ENCODE peak calls at places on chromosomes 6 and 20, in five cellular contexts. One of them, this sample, is unnamed.

GRCh38 chr6:90195094-90195793 is 101.4 kb downstream of the BACH2 start:
- DNase-seq in HEK293T: no peak
- DNase-seq in T1000: no peak
- DNase-seq in endothelial cell: no peak
- DNase-seq in CD8-positive, alpha-beta memory T cell: no peak
- DNase-seq in this sample: no peak

GRCh38 chr6:109491207-109491938 is 8.4 kb upstream of the ZBTB24 start:
- DNase-seq in HEK293T: no peak
- DNase-seq in T1000: no peak
- DNase-seq in endothelial cell: no peak
- DNase-seq in CD8-positive, alpha-beta memory T cell: peak
- DNase-seq in this sample: no peak

GRCh38 chr20:21004386-21005076 is 101.6 kb downstream of the LINC00237 start:
- DNase-seq in HEK293T: no peak
- DNase-seq in T1000: no peak
- DNase-seq in endothelial cell: no peak
- DNase-seq in CD8-positive, alpha-beta memory T cell: no peak
- DNase-seq in this sample: no peak

GRCh38 chr6:148720897-148721296 is 25.9 kb upstream of the UST start:
- DNase-seq in HEK293T: no peak
- DNase-seq in T1000: no peak
- DNase-seq in endothelial cell: no peak
- DNase-seq in CD8-positive, alpha-beta memory T cell: no peak
- DNase-seq in this sample: no peak

GRCh38 chr6:134331255-134331654 is 13.3 kb upstream of the SGK1 start:
- DNase-seq in HEK293T: no peak
- DNase-seq in T1000: no peak
- DNase-seq in endothelial cell: no peak
- DNase-seq in CD8-positive, alpha-beta memory T cell: no peak
- DNase-seq in this sample: no peak

GRCh38 chr6:128456510-128457244 is 63.7 kb downstream of the PTPRK start:
- DNase-seq in HEK293T: no peak
- DNase-seq in T1000: no peak
- DNase-seq in endothelial cell: no peak
- DNase-seq in CD8-positive, alpha-beta memory T cell: no peak
- DNase-seq in this sample: no peak

GRCh38 chr6:2063547-2063946 is 181.9 kb downstream of the GMDS start:
- DNase-seq in HEK293T: no peak
- DNase-seq in T1000: no peak
- DNase-seq in endothelial cell: no peak
- DNase-seq in CD8-positive, alpha-beta memory T cell: no peak
- DNase-seq in this sample: no peak

GRCh38 chr6:71733970-71734899 is 152.1 kb upstream of the RIMS1 start:
- DNase-seq in HEK293T: no peak
- DNase-seq in T1000: no peak
- DNase-seq in endothelial cell: no peak
- DNase-seq in CD8-positive, alpha-beta memory T cell: no peak
- DNase-seq in this sample: no peak

GRCh38 chr6:170110201-170111140 is 180.4 kb downstream of the DLL1 start:
- DNase-seq in HEK293T: no peak
- DNase-seq in T1000: no peak
- DNase-seq in endothelial cell: no peak
- DNase-seq in CD8-positive, alpha-beta memory T cell: no peak
- DNase-seq in this sample: no peak

GRCh38 chr20:2001119-2001518 is 7.3 kb upstream of the PDYN start:
- DNase-seq in HEK293T: no peak
- DNase-seq in T1000: no peak
- DNase-seq in endothelial cell: no peak
- DNase-seq in CD8-positive, alpha-beta memory T cell: no peak
- DNase-seq in this sample: no peak

GRCh38 chr20:54624701-54625472 is 149.5 kb downstream of the DOK5 start:
- DNase-seq in HEK293T: no peak
- DNase-seq in T1000: no peak
- DNase-seq in endothelial cell: no peak
- DNase-seq in CD8-positive, alpha-beta memory T cell: no peak
- DNase-seq in this sample: no peak

GRCh38 chr20:44888226-44889103 is 3.0 kb downstream of the YWHAB start:
- DNase-seq in HEK293T: no peak
- DNase-seq in T1000: no peak
- DNase-seq in endothelial cell: no peak
- DNase-seq in CD8-positive, alpha-beta memory T cell: no peak
- DNase-seq in this sample: no peak

GRCh38 chr6:129501401-129502051 is 208.5 kb downstream of the ARHGAP18 start:
- DNase-seq in HEK293T: peak
- DNase-seq in T1000: peak
- DNase-seq in endothelial cell: no peak
- DNase-seq in CD8-positive, alpha-beta memory T cell: no peak
- DNase-seq in this sample: no peak

GRCh38 chr20:9298906-9299305 is 215.5 kb upstream of the LAMP5 start:
- DNase-seq in HEK293T: no peak
- DNase-seq in T1000: no peak
- DNase-seq in endothelial cell: no peak
- DNase-seq in CD8-positive, alpha-beta memory T cell: no peak
- DNase-seq in this sample: no peak

GRCh38 chr20:59412251-59412650 is 111.8 kb downstream of the EDN3 start:
- DNase-seq in HEK293T: no peak
- DNase-seq in T1000: no peak
- DNase-seq in endothelial cell: no peak
- DNase-seq in CD8-positive, alpha-beta memory T cell: no peak
- DNase-seq in this sample: no peak

GRCh38 chr20:1509237-1509636 is 18.0 kb upstream of the SIRPB2 start:
- DNase-seq in HEK293T: peak
- DNase-seq in T1000: no peak
- DNase-seq in endothelial cell: peak
- DNase-seq in CD8-positive, alpha-beta memory T cell: no peak
- DNase-seq in this sample: peak

GRCh38 chr6:4668271-4669179 is 107.7 kb upstream of the CDYL start:
- DNase-seq in HEK293T: no peak
- DNase-seq in T1000: no peak
- DNase-seq in endothelial cell: no peak
- DNase-seq in CD8-positive, alpha-beta memory T cell: no peak
- DNase-seq in this sample: no peak

GRCh38 chr6:145633981-145634627 is 101.2 kb downstream of the EPM2A start:
- DNase-seq in HEK293T: peak
- DNase-seq in T1000: peak
- DNase-seq in endothelial cell: peak
- DNase-seq in CD8-positive, alpha-beta memory T cell: peak
- DNase-seq in this sample: peak

GRCh38 chr6:11428895-11429294 is 108.7 kb upstream of the TMEM170B start:
- DNase-seq in HEK293T: no peak
- DNase-seq in T1000: peak
- DNase-seq in endothelial cell: no peak
- DNase-seq in CD8-positive, alpha-beta memory T cell: no peak
- DNase-seq in this sample: no peak

GRCh38 chr6:4103929-4104328 is 25.0 kb upstream of the FAM217A start:
- DNase-seq in HEK293T: no peak
- DNase-seq in T1000: no peak
- DNase-seq in endothelial cell: no peak
- DNase-seq in CD8-positive, alpha-beta memory T cell: no peak
- DNase-seq in this sample: no peak

GRCh38 chr6:120111001-120111400 is 761.4 kb upstream of the MAN1A1 start:
- DNase-seq in HEK293T: no peak
- DNase-seq in T1000: no peak
- DNase-seq in endothelial cell: no peak
- DNase-seq in CD8-positive, alpha-beta memory T cell: no peak
- DNase-seq in this sample: no peak

GRCh38 chr6:24574809-24575208 is 71.2 kb downstream of the KIAA0319 start:
- DNase-seq in HEK293T: no peak
- DNase-seq in T1000: no peak
- DNase-seq in endothelial cell: no peak
- DNase-seq in CD8-positive, alpha-beta memory T cell: no peak
- DNase-seq in this sample: no peak

GRCh38 chr6:42450314-42451145 is 1.2 kb downstream of the TRERF1 start:
- DNase-seq in HEK293T: no peak
- DNase-seq in T1000: no peak
- DNase-seq in endothelial cell: no peak
- DNase-seq in CD8-positive, alpha-beta memory T cell: no peak
- DNase-seq in this sample: peak

GRCh38 chr6:30444451-30444742 is 44.9 kb upstream of the HLA-E start:
- DNase-seq in HEK293T: no peak
- DNase-seq in T1000: no peak
- DNase-seq in endothelial cell: no peak
- DNase-seq in CD8-positive, alpha-beta memory T cell: no peak
- DNase-seq in this sample: no peak

GRCh38 chr6:5294392-5295211 is 33.3 kb downstream of the FARS2 start:
- DNase-seq in HEK293T: no peak
- DNase-seq in T1000: no peak
- DNase-seq in endothelial cell: no peak
- DNase-seq in CD8-positive, alpha-beta memory T cell: no peak
- DNase-seq in this sample: no peak